ENCODE peak calls at places on chromosomes 5 and 9, in eight cellular contexts. U is EH, P is fibroblast of mammary gland, I is left colon, C is AG09309, H is GM13977, Y is ovary, R is RCC 7860. B is an unnamed sample.

GRCh38 chr9:109382182-109382581 is 61.3 kb upstream of the EPB41L4B start:
- DNase-seq in U (no peak), P (no peak), I (no peak), C (no peak), H (no peak), Y (no peak), R (peak), B (no peak)

GRCh38 chr5:73120222-73121108 is at the start of gene TMEM171:
- DNase-seq in U (peak), P (peak), I (peak), C (no peak), H (no peak), Y (no peak), R (no peak), B (peak)

GRCh38 chr5:154757647-154758406 is 2.6 kb downstream of the LARP1 start:
- DNase-seq in U (peak), P (peak), I (no peak), C (no peak), H (no peak), Y (no peak), R (peak), B (no peak)

GRCh38 chr9:133057006-133057405 is 4.8 kb upstream of the CEL start:
- DNase-seq in U (no peak), P (no peak), I (no peak), C (no peak), H (peak), Y (no peak), R (no peak), B (no peak)

GRCh38 chr5:172325452-172325851 is 41.9 kb upstream of the UBTD2 start:
- DNase-seq in U (no peak), P (no peak), I (no peak), C (no peak), H (no peak), Y (no peak), R (no peak), B (no peak)

GRCh38 chr9:135480071-135480941 is 724 bp downstream of the PPP1R26 start:
- DNase-seq in U (peak), P (peak), I (peak), C (no peak), H (peak), Y (no peak), R (no peak), B (no peak)

GRCh38 chr5:56346717-56347116 is 113.6 kb upstream of the ANKRD55 start:
- DNase-seq in U (no peak), P (no peak), I (no peak), C (no peak), H (no peak), Y (no peak), R (no peak), B (no peak)

GRCh38 chr9:336039-336438 is 121.4 kb downstream of the DOCK8 start:
- DNase-seq in U (no peak), P (no peak), I (no peak), C (no peak), H (no peak), Y (no peak), R (no peak), B (no peak)

GRCh38 chr5:132180134-132180745 is 47.4 kb downstream of the P4HA2 start:
- DNase-seq in U (peak), P (peak), I (no peak), C (peak), H (peak), Y (no peak), R (peak), B (peak)

GRCh38 chr9:109278848-109279247 is 42.0 kb downstream of the EPB41L4B start:
- DNase-seq in U (no peak), P (no peak), I (no peak), C (no peak), H (no peak), Y (no peak), R (no peak), B (no peak)

GRCh38 chr5:143659614-143660238 is 152.2 kb upstream of the HMHB1 start:
- DNase-seq in U (no peak), P (no peak), I (no peak), C (no peak), H (no peak), Y (no peak), R (no peak), B (no peak)

GRCh38 chr5:179152941-179153340 is 92.8 kb downstream of the ZNF354C start:
- DNase-seq in U (no peak), P (no peak), I (no peak), C (no peak), H (no peak), Y (no peak), R (no peak), B (no peak)

B was measured in NCI-H460.